ENCODE peak calls at places on chromosomes 6 and 20, in four cellular contexts. C is CD4-positive, alpha-beta T cell; X is activated CD8-positive, alpha-beta memory T cell treated with anti-CD3 and anti-CD28 coated beads, Interleukin-2, amount 50 U/mL, for 4 hours; I is AG08396. J is an unnamed sample.

GRCh38 chr6:134714679-134715078 is 235.2 kb downstream of the ALDH8A1 start:
- DNase-seq in C (no peak), I (no peak), X (no peak), J (no peak)

GRCh38 chr20:61134286-61135035 is 117.6 kb upstream of the CDH4 start:
- DNase-seq in I (no peak), C (no peak), X (no peak), J (no peak)

GRCh38 chr6:13760948-13761347 is 49.3 kb upstream of the RANBP9 start:
- DNase-seq in X (no peak), I (peak), C (no peak), J (no peak)

GRCh38 chr20:10249048-10249770 is 30.6 kb downstream of the SNAP25 start:
- DNase-seq in X (no peak), C (no peak), I (no peak), J (no peak)

GRCh38 chr6:10465633-10466499 is 51.0 kb upstream of the TFAP2A start:
- DNase-seq in C (no peak), I (peak), X (no peak), J (no peak)

GRCh38 chr6:14880052-14880451 is 365.8 kb upstream of the JARID2 start:
- DNase-seq in X (no peak), I (no peak), C (no peak), J (no peak)

GRCh38 chr20:31717478-31717946 is 5.2 kb downstream of the BCL2L1 start:
- DNase-seq in X (no peak), I (no peak), C (no peak), J (no peak)

GRCh38 chr6:10518461-10519216 is 2.5 kb upstream of the GCNT2 start:
- DNase-seq in X (no peak), C (no peak), I (no peak), J (no peak)

J was measured in HS-27A.